ENCODE peak calls at places on chromosomes 3 and 15, in eight cellular contexts. Y, O, P, V, D, J, X and G are unnamed samples.

GRCh38 chr3:128800241-128801187 is 74.5 kb downstream of the RAB7A start:
- DNase-seq in Y (no peak), O (no peak), P (no peak), V (no peak), D (peak; percentile 35), J (no peak), X (no peak), G (no peak)

GRCh38 chr3:111616417-111617105 is 21.4 kb upstream of the ZBED2 start:
- DNase-seq in Y (peak; percentile 52), O (no peak), P (no peak), V (peak; percentile 22), D (no peak), J (peak; percentile 4), X (no peak), G (peak; percentile 58)

GRCh38 chr3:184229424-184230080 is at the start of gene VWA5B2:
- DNase-seq in Y (peak; percentile 70), O (peak; percentile 46), P (peak; percentile 83), V (no peak), D (peak; percentile 66), J (peak; percentile 32), X (peak; percentile 81), G (peak; percentile 15)

GRCh38 chr15:63362873-63363272 is 18.8 kb downstream of the CA12 start:
- DNase-seq in Y (no peak), O (no peak), P (no peak), V (no peak), D (no peak), J (no peak), X (peak; percentile 1), G (no peak)

GRCh38 chr3:39284457-39284881 is 4.6 kb upstream of the CX3CR1 start:
- DNase-seq in Y (no peak), O (no peak), P (no peak), V (no peak), D (no peak), J (peak; percentile 10), X (no peak), G (no peak)

GRCh38 chr3:73259291-73259690 is 197.8 kb downstream of the EBLN2 start:
- DNase-seq in Y (no peak), O (no peak), P (no peak), V (no peak), D (no peak), J (no peak), X (no peak), G (no peak)

GRCh38 chr3:57120040-57120802 is 44.9 kb downstream of the IL17RD start:
- DNase-seq in Y (no peak), O (no peak), P (no peak), V (no peak), D (no peak), J (peak; percentile 63), X (no peak), G (no peak)

GRCh38 chr15:56772868-56773639 is 39.7 kb upstream of the ZNF280D start:
- DNase-seq in Y (peak; percentile 53), O (no peak), P (no peak), V (peak; percentile 48), D (no peak), J (peak; percentile 43), X (no peak), G (peak; percentile 4)

GRCh38 chr3:160330690-160331089 is 68.3 kb downstream of the IFT80 start:
- DNase-seq in Y (no peak), O (no peak), P (no peak), V (no peak), D (no peak), J (no peak), X (no peak), G (no peak)

GRCh38 chr3:44712455-44713075 is at the start of gene ZNF502:
- DNase-seq in Y (peak; percentile 94), O (peak; percentile 66), P (peak; percentile 90), V (peak; percentile 86), D (peak; percentile 91), J (peak; percentile 95), X (peak; percentile 91), G (peak; percentile 83)

GRCh38 chr3:37287776-37288175 is 113.4 kb upstream of the LRRFIP2 start:
- DNase-seq in Y (peak; percentile 23), O (no peak), P (no peak), V (no peak), D (no peak), J (no peak), X (no peak), G (no peak)

GRCh38 chr3:10228248-10228950 is 19.9 kb upstream of the TATDN2 start:
- DNase-seq in Y (peak; percentile 38), O (no peak), P (no peak), V (peak; percentile 26), D (no peak), J (peak; percentile 73), X (no peak), G (no peak)

GRCh38 chr3:14268897-14269296 is 90.3 kb downstream of the LSM3 start:
- DNase-seq in Y (no peak), O (no peak), P (no peak), V (no peak), D (no peak), J (no peak), X (no peak), G (no peak)

GRCh38 chr3:194487289-194488006 is 646 bp upstream of the ATP13A3 start:
- DNase-seq in Y (peak; percentile 60), O (no peak), P (peak; percentile 74), V (no peak), D (peak; percentile 53), J (peak; percentile 77), X (peak; percentile 85), G (peak; percentile 45)

DNA sequence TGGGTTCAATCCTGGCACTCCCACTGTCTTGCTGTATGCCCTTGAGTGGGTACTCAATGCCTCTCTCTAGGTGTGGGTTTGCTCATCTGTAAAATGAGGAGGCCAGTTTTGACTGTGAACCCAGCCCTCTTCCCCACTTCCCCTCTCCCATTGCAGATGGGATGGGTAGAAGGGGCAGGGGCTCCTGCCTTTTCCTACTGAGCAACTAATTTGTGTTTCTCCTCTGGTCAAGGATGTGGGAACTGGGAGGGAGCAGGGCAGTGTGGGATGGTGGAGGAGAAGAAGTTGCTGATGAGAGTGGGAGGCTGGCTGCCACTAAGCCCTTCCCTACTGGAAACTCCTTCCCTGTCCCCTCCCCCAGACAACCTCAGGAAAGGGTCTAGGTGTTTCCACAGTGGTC is 20.2 kb upstream of the ANKDD1A start:
- DNase-seq in Y (no peak), O (no peak), P (no peak), V (no peak), D (no peak), J (no peak), X (no peak), G (no peak)
- H3K27ac ChIP-seq in Y (no peak overlapping the region), O (no peak overlapping the region), P (peak overlapping the region; percentile 0), V (no peak overlapping the region), D (no peak overlapping the region), J (no peak overlapping the region), X (peak overlapping the region; percentile 72), G (peak overlapping the region; percentile 28)

DNA sequence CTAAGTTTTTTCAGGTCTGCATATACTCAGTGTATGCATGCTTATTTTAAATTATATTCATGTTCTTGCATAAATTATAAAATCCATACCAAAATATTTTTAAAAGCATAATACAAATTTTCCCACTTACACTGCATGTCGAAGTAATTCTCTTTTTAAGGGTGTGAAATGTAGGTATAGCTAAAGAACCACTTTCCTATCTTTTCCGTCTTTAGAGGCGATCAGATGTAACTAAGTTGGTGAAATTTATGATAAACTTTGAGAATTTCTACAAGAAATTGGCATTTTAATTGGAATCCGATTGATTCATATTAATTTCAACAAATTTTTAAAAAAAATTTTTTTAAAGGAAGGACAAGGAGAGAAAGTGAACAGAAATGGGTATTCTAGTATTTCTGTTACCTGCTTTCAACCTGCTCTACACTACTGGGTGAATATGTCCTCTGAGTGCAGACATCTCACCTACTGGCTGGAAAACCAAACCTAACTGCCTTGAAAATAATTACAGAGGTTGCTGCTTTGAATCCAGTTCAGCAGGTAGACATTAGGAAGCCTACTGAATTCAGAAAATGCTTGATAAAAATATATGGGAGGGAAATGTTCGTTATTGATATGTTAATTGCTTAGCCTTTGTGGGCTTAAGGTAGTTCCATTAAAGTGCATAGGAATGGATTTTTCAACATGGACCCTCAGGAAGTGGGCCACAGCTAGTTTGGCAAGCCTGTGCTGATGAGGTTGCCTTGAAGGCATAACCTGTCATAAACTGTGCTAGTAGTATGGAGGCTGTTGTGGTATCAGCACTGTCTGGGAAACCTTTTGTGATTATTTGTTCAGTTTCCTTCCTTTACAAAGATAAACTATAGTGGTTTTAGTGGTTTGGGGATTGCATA is 5.1 kb downstream of the TRIM71 start:
- DNase-seq in Y (no peak), O (no peak), P (no peak), V (no peak), D (no peak), J (no peak), X (no peak), G (no peak)
- H3K4me3 ChIP-seq in Y (no peak overlapping the region), O (no peak overlapping the region), P (no peak overlapping the region), V (no peak overlapping the region), D (no peak overlapping the region), J (no peak overlapping the region), X (no peak overlapping the region), G (no peak overlapping the region)

GRCh38 chr3:153151037-153151436 is 11.0 kb upstream of the RAP2B start:
- DNase-seq in Y (no peak), O (no peak), P (no peak), V (no peak), D (no peak), J (no peak), X (no peak), G (no peak)

GRCh38 chr3:153142961-153143360 is 19.1 kb upstream of the RAP2B start:
- DNase-seq in Y (no peak), O (no peak), P (no peak), V (peak; percentile 24), D (no peak), J (no peak), X (no peak), G (no peak)

GRCh38 chr3:153144779-153145178 is 17.2 kb upstream of the RAP2B start:
- DNase-seq in Y (peak; percentile 73), O (no peak), P (no peak), V (peak; percentile 19), D (no peak), J (peak; percentile 56), X (no peak), G (no peak)

GRCh38 chr3:153146191-153147053 is 15.6 kb upstream of the RAP2B start:
- DNase-seq in Y (no peak), O (no peak), P (no peak), V (no peak), D (no peak), J (no peak), X (no peak), G (no peak)

GRCh38 chr3:153145454-153145853 is 16.6 kb upstream of the RAP2B start:
- DNase-seq in Y (no peak), O (no peak), P (no peak), V (no peak), D (no peak), J (no peak), X (no peak), G (no peak)
- H3K27ac ChIP-seq in Y (no peak overlapping the region), O (no peak overlapping the region), P (no peak overlapping the region), V (peak overlapping the region; percentile 52), D (no peak overlapping the region), J (no peak overlapping the region), X (no peak overlapping the region), G (no peak overlapping the region)

DNA sequence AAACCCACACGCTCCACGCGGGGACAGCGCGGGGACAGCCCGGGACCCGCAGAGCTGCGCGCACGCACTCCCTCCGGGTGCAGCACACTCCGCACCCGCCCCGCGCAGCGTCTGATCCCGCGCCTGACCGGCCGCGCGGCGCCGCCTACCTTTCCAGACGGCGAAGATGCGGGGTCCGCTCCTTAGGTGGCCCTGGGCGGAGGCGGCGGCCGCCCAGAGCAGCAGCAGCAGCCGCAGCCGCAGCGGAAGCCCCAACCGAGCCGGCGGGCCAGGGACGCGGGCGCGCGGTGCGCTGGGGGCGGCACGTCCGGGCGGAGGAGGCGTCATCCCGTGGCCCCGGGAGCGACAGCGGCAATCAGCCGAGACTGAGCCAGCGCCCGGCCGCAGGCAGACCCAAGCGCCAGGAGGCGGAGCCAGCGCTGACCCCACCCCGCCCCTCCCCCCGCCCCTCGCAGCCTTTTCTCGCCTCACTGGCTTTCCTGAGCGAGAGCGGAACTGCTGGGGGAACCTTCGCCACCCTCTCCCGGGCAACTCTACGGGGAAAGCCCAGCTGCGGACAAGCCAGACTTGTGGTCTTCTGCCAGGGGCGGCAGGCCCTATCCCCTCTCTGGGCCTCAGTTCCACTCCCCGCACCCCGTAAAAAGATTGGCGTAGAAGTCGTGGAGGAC is at the start of gene SEMA7A:
- DNase-seq in Y (peak; percentile 92), O (peak; percentile 34), P (peak; percentile 94), V (peak; percentile 50), D (peak; percentile 83), J (peak; percentile 80), X (peak; percentile 92), G (peak; percentile 65)
- H3K4me3 ChIP-seq in Y (peak within 1 kb of the TSS; percentile 100), O (peak within 1 kb of the TSS; percentile 57), P (peak within 1 kb of the TSS; percentile 90), V (peak within 1 kb of the TSS; percentile 94), D (peak within 1 kb of the TSS; percentile 90), J (peak within 1 kb of the TSS; percentile 78), X (peak within 1 kb of the TSS; percentile 79), G (peak within 1 kb of the TSS; percentile 49)